ENCODE peak calls at places on chromosomes 6 and 20, in eight cellular contexts. D is tibial nerve, W is adrenal gland, P is keratinocyte, C is left lung, B is OCI-LY7, O is cardiac muscle cell, S is pancreas. Q is an unnamed sample.

GRCh38 chr6:150169609-150170008 is 26.8 kb downstream of the PPP1R14C start:
- DNase-seq in S (no peak), O (no peak), W (no peak), P (no peak), C (no peak), D (no peak), B (no peak), Q (no peak)

GRCh38 chr6:110492584-110492983 is 16.2 kb upstream of the SLC22A16 start:
- DNase-seq in C (no peak), P (no peak), O (no peak), S (no peak), W (no peak), D (no peak), B (no peak), Q (no peak)

GRCh38 chr20:35174458-35175216 is 2.8 kb downstream of the PROCR start:
- DNase-seq in W (peak; percentile 59), D (no peak), O (no peak), C (no peak), P (no peak), B (no peak), S (peak; percentile 59), Q (no peak)

GRCh38 chr20:9100721-9101120 is 31.8 kb downstream of the PLCB4 start:
- DNase-seq in D (no peak), B (no peak), W (no peak), C (no peak), O (no peak), P (no peak), S (no peak), Q (no peak)

GRCh38 chr6:132961122-132961521 is 146.8 kb downstream of the RPS12 start:
- DNase-seq in D (no peak), C (no peak), P (no peak), W (no peak), B (no peak), S (no peak), O (no peak), Q (no peak)

GRCh38 chr20:2748551-2749342 is 51.7 kb downstream of the CPXM1 start:
- DNase-seq in W (peak; percentile 10), O (no peak), C (no peak), B (no peak), P (no peak), S (no peak), D (no peak), Q (no peak)

GRCh38 chr20:37559312-37560027 is 31.8 kb upstream of the BLCAP start:
- DNase-seq in C (no peak), O (no peak), B (no peak), P (no peak), S (no peak), W (no peak), D (no peak), Q (no peak)

GRCh38 chr6:93794161-93794560 is 374.8 kb upstream of the EPHA7 start:
- DNase-seq in S (no peak), P (no peak), C (no peak), W (no peak), B (no peak), O (no peak), D (no peak), Q (no peak)

GRCh38 chr6:108914235-108915022 is 66.2 kb downstream of the ARMC2 start:
- DNase-seq in P (no peak), O (no peak), B (peak; percentile 64), C (no peak), D (no peak), S (no peak), W (no peak), Q (no peak)

GRCh38 chr20:44642203-44643153 is 9.0 kb downstream of the ADA start:
- DNase-seq in C (no peak), S (peak; percentile 67), D (peak; percentile 61), W (peak; percentile 81), O (peak; percentile 69), B (peak; percentile 65), P (no peak), Q (peak; percentile 72)

GRCh38 chr20:4027590-4028265 is 12.4 kb upstream of the RNF24 start:
- DNase-seq in S (no peak), O (no peak), W (no peak), D (no peak), P (no peak), C (no peak), B (no peak), Q (no peak)

GRCh38 chr6:167849846-167850459 is 23.2 kb downstream of the AFDN start:
- DNase-seq in B (no peak), P (no peak), D (no peak), W (no peak), O (peak; percentile 53), S (no peak), C (no peak), Q (no peak)

GRCh38 chr20:36018208-36018988 is 50.0 kb downstream of the CNBD2 start:
- DNase-seq in W (no peak), O (no peak), P (no peak), C (no peak), S (no peak), D (no peak), B (no peak), Q (no peak)

GRCh38 chr6:159217595-159218275 is 48.5 kb downstream of the FNDC1 start:
- DNase-seq in O (peak; percentile 23), S (peak; percentile 82), C (peak; percentile 83), D (no peak), P (no peak), W (peak; percentile 44), B (peak; percentile 93), Q (no peak)

GRCh38 chr6:125358898-125359297 is 57.1 kb upstream of the HDDC2 start:
- DNase-seq in C (no peak), P (no peak), S (no peak), B (no peak), D (no peak), O (no peak), W (no peak), Q (no peak)

GRCh38 chr6:2984738-2985381 is 13.5 kb upstream of the SERPINB6 start:
- DNase-seq in B (no peak), W (peak; percentile 12), D (no peak), P (no peak), C (no peak), S (no peak), O (no peak), Q (no peak)
- H3K27ac ChIP-seq in B (no peak overlapping the region), W (no peak overlapping the region), D (no peak overlapping the region), P (no peak overlapping the region), C (no peak overlapping the region), S (no peak overlapping the region), O (no peak overlapping the region), Q (no peak overlapping the region)

DNA sequence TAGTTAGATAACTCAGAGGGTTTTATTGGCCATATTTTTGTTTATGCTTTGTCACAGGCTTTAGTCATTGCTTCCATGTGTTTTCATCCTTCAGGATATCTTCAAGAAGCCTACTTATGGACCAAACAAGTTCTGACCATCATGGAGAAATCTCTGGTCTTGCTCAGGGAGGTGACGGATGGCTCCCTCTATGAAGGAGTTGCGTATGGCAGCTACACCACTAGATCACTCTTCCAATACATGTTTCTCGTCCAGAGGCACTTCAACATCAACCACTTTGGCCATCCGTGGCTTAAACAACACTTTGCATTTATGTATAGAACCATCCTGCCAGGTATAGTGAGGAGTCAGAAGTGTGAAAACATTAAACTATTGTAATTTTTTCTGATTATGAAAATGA is 30.3 kb upstream of the CALHM6 start:
- DNase-seq in C (no peak), B (no peak), S (no peak), O (no peak), D (no peak), P (no peak), W (no peak), Q (no peak)
- TF ChIP-seq CTCF in C (no peak), B (no peak), S (no peak), O (no peak), D (no peak), P (no peak), W (no peak), Q (no peak)

GRCh38 chr6:42354707-42355106 is 97.0 kb downstream of the TRERF1 start:
- DNase-seq in S (no peak), B (no peak), D (no peak), W (no peak), P (no peak), O (no peak), C (no peak), Q (no peak)
- H3K27ac ChIP-seq in S (no peak overlapping the region), B (no peak overlapping the region), D (no peak overlapping the region), W (no peak overlapping the region), P (no peak overlapping the region), O (no peak overlapping the region), C (no peak overlapping the region), Q (no peak overlapping the region)

GRCh38 chr6:28767691-28768090 is 156.1 kb downstream of the TRIM27 start:
- DNase-seq in D (no peak), P (no peak), S (no peak), O (no peak), W (no peak), B (no peak), C (no peak), Q (no peak)

GRCh38 chr6:28770732-28771131 is 153.1 kb downstream of the TRIM27 start:
- DNase-seq in S (no peak), P (no peak), W (no peak), B (no peak), O (no peak), C (no peak), D (no peak), Q (no peak)

GRCh38 chr6:28771401-28772267 is 152.2 kb downstream of the TRIM27 start:
- DNase-seq in W (no peak), O (peak; percentile 47), D (no peak), P (no peak), C (no peak), B (peak; percentile 36), S (no peak), Q (no peak)

GRCh38 chr6:28768187-28768913 is 155.4 kb downstream of the TRIM27 start:
- DNase-seq in C (no peak), W (no peak), B (no peak), P (no peak), O (no peak), S (no peak), D (no peak), Q (no peak)

GRCh38 chr6:28769626-28770402 is 154.0 kb downstream of the TRIM27 start:
- DNase-seq in D (no peak), S (no peak), C (no peak), P (no peak), O (peak; percentile 50), W (peak; percentile 33), B (no peak), Q (no peak)
- TF ChIP-seq CTCF in D (no peak), S (no peak), C (no peak), P (peak; percentile 34), O (peak; percentile 17), W (no peak), B (peak; percentile 44), Q (no peak)

DNA sequence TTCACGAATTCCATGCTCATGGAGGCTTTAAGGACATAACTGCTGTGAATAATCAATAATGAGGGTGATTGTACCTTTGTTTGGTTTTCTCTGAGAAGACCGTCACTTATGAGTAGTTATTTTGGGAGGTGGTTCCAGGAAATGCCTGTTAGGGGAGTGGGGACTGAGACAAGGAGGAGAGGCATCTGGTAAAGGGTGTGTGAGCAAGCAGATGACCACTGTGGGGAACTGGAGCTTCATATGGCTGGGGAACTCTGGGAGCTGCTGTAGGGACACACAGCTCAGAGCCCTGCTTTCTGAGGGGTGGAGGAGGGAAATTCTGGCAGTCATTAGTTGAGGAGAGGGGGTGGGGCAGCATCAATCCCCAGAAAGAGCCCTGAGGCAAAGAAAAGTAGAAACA is 71.3 kb upstream of the TINAG start:
- DNase-seq in S (no peak), B (no peak), C (no peak), O (no peak), P (no peak), W (no peak), D (no peak), Q (no peak)
- H3K27ac ChIP-seq in S (no peak overlapping the region), B (no peak overlapping the region), C (no peak overlapping the region), O (no peak overlapping the region), P (no peak overlapping the region), W (no peak overlapping the region), D (no peak overlapping the region), Q (no peak overlapping the region)

Q was measured in upper lobe of right lung.